ENCODE peak calls at places on chromosomes 11 and 22, in nine cellular contexts. One of them, this sample, is unnamed.

GRCh38 chr11:74322667-74323066 is 11.2 kb upstream of the P4HA3 start:
- DNase-seq in WTC11: no peak
- DNase-seq in fibroblast of the aortic adventitia: peak
- DNase-seq in HepG2: no peak
- DNase-seq in H1: no peak
- DNase-seq in progenitor cell of endocrine pancreas: no peak
- DNase-seq in left lung: no peak
- DNase-seq in astrocyte of the spinal cord: peak
- DNase-seq in dorsolateral prefrontal cortex: peak
- DNase-seq in this sample: no peak

GRCh38 chr11:47412152-47412746 is 3.9 kb downstream of the SLC39A13 start:
- DNase-seq in WTC11: peak
- DNase-seq in fibroblast of the aortic adventitia: no peak
- DNase-seq in HepG2: no peak
- DNase-seq in H1: peak
- DNase-seq in progenitor cell of endocrine pancreas: peak
- DNase-seq in left lung: peak
- DNase-seq in astrocyte of the spinal cord: no peak
- DNase-seq in dorsolateral prefrontal cortex: peak
- DNase-seq in this sample: peak

GRCh38 chr11:8810331-8811301 is 100.4 kb upstream of the AKIP1 start:
- DNase-seq in WTC11: peak
- DNase-seq in fibroblast of the aortic adventitia: peak
- DNase-seq in HepG2: peak
- DNase-seq in H1: peak
- DNase-seq in progenitor cell of endocrine pancreas: peak
- DNase-seq in left lung: peak
- DNase-seq in astrocyte of the spinal cord: peak
- DNase-seq in dorsolateral prefrontal cortex: peak
- DNase-seq in this sample: peak

GRCh38 chr11:34633990-34634725 is 13.3 kb downstream of the EHF start:
- DNase-seq in WTC11: no peak
- DNase-seq in fibroblast of the aortic adventitia: peak
- DNase-seq in HepG2: peak
- DNase-seq in H1: no peak
- DNase-seq in progenitor cell of endocrine pancreas: no peak
- DNase-seq in left lung: no peak
- DNase-seq in astrocyte of the spinal cord: no peak
- DNase-seq in dorsolateral prefrontal cortex: no peak
- DNase-seq in this sample: no peak

GRCh38 chr11:113288286-113288863 is 26.0 kb upstream of the TTC12 start:
- DNase-seq in WTC11: no peak
- DNase-seq in fibroblast of the aortic adventitia: no peak
- DNase-seq in HepG2: peak
- DNase-seq in H1: peak
- DNase-seq in progenitor cell of endocrine pancreas: no peak
- DNase-seq in left lung: no peak
- DNase-seq in astrocyte of the spinal cord: no peak
- DNase-seq in dorsolateral prefrontal cortex: no peak
- DNase-seq in this sample: no peak

GRCh38 chr11:9662273-9662672 is 1.6 kb upstream of the SWAP70 start:
- DNase-seq in WTC11: no peak
- DNase-seq in fibroblast of the aortic adventitia: no peak
- DNase-seq in HepG2: no peak
- DNase-seq in H1: no peak
- DNase-seq in progenitor cell of endocrine pancreas: no peak
- DNase-seq in left lung: peak
- DNase-seq in astrocyte of the spinal cord: no peak
- DNase-seq in dorsolateral prefrontal cortex: no peak
- DNase-seq in this sample: no peak

GRCh38 chr11:69374110-69374981 is 80.4 kb downstream of the MYEOV start:
- DNase-seq in WTC11: no peak
- DNase-seq in fibroblast of the aortic adventitia: no peak
- DNase-seq in HepG2: no peak
- DNase-seq in H1: peak
- DNase-seq in progenitor cell of endocrine pancreas: no peak
- DNase-seq in left lung: peak
- DNase-seq in astrocyte of the spinal cord: no peak
- DNase-seq in dorsolateral prefrontal cortex: no peak
- DNase-seq in this sample: no peak

GRCh38 chr22:30432520-30432919 is 7.0 kb downstream of the MTFP1 start:
- DNase-seq in WTC11: no peak
- DNase-seq in fibroblast of the aortic adventitia: no peak
- DNase-seq in HepG2: no peak
- DNase-seq in H1: no peak
- DNase-seq in progenitor cell of endocrine pancreas: no peak
- DNase-seq in left lung: no peak
- DNase-seq in astrocyte of the spinal cord: no peak
- DNase-seq in dorsolateral prefrontal cortex: no peak
- DNase-seq in this sample: no peak

GRCh38 chr11:43697679-43698078 is 17.1 kb downstream of the HSD17B12 start:
- DNase-seq in WTC11: no peak
- DNase-seq in fibroblast of the aortic adventitia: peak
- DNase-seq in HepG2: no peak
- DNase-seq in H1: no peak
- DNase-seq in progenitor cell of endocrine pancreas: no peak
- DNase-seq in left lung: no peak
- DNase-seq in astrocyte of the spinal cord: peak
- DNase-seq in dorsolateral prefrontal cortex: no peak
- DNase-seq in this sample: no peak

GRCh38 chr11:103051986-103052385 is 40.0 kb downstream of the DCUN1D5 start:
- DNase-seq in WTC11: no peak
- DNase-seq in fibroblast of the aortic adventitia: no peak
- DNase-seq in HepG2: no peak
- DNase-seq in H1: no peak
- DNase-seq in progenitor cell of endocrine pancreas: no peak
- DNase-seq in left lung: no peak
- DNase-seq in astrocyte of the spinal cord: peak
- DNase-seq in dorsolateral prefrontal cortex: no peak
- DNase-seq in this sample: no peak

GRCh38 chr11:119729581-119730346 is 764 bp upstream of the NECTIN1 start:
- DNase-seq in WTC11: peak
- DNase-seq in fibroblast of the aortic adventitia: peak
- DNase-seq in HepG2: no peak
- DNase-seq in H1: peak
- DNase-seq in progenitor cell of endocrine pancreas: no peak
- DNase-seq in left lung: peak
- DNase-seq in astrocyte of the spinal cord: no peak
- DNase-seq in dorsolateral prefrontal cortex: peak
- DNase-seq in this sample: no peak

GRCh38 chr11:18384157-18384641 is 10.2 kb upstream of the LDHA start:
- DNase-seq in WTC11: no peak
- DNase-seq in fibroblast of the aortic adventitia: peak
- DNase-seq in HepG2: peak
- DNase-seq in H1: no peak
- DNase-seq in progenitor cell of endocrine pancreas: no peak
- DNase-seq in left lung: peak
- DNase-seq in astrocyte of the spinal cord: peak
- DNase-seq in dorsolateral prefrontal cortex: no peak
- DNase-seq in this sample: peak

GRCh38 chr22:24325105-24325757 is 54.6 kb downstream of the SPECC1L start:
- DNase-seq in WTC11: no peak
- DNase-seq in fibroblast of the aortic adventitia: peak
- DNase-seq in HepG2: peak
- DNase-seq in H1: no peak
- DNase-seq in progenitor cell of endocrine pancreas: no peak
- DNase-seq in left lung: no peak
- DNase-seq in astrocyte of the spinal cord: peak
- DNase-seq in dorsolateral prefrontal cortex: no peak
- DNase-seq in this sample: no peak

GRCh38 chr11:134034496-134035381 is 34.1 kb upstream of the JAM3 start:
- DNase-seq in WTC11: no peak
- DNase-seq in fibroblast of the aortic adventitia: no peak
- DNase-seq in HepG2: no peak
- DNase-seq in H1: no peak
- DNase-seq in progenitor cell of endocrine pancreas: no peak
- DNase-seq in left lung: no peak
- DNase-seq in astrocyte of the spinal cord: no peak
- DNase-seq in dorsolateral prefrontal cortex: no peak
- DNase-seq in this sample: no peak

DNA sequence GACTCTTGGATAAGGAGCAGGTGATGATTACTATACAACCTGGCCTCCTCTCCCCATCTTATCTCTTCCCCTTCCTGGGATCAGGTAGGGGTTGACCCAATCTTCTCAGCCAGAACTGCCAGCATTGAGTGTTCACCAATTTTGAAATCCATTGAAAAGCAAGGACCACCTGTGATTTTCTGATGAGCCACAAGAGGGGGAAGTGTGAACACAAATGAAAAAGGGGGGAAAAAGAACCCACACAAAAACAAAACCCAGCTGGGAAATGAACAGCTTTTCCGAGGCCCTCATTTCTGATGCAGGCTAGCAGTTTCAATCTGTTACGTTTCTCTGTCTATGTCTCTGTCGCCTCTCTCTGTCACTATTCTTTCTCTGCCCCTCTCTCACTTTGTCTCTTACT is 161.9 kb downstream of the INSC start:
- DNase-seq in WTC11: no peak
- DNase-seq in fibroblast of the aortic adventitia: peak
- DNase-seq in HepG2: no peak
- DNase-seq in H1: no peak
- DNase-seq in progenitor cell of endocrine pancreas: no peak
- DNase-seq in left lung: no peak
- DNase-seq in astrocyte of the spinal cord: peak
- DNase-seq in dorsolateral prefrontal cortex: no peak
- DNase-seq in this sample: peak
- TF ChIP-seq CTCF in WTC11: peak
- TF ChIP-seq CTCF in fibroblast of the aortic adventitia: peak
- TF ChIP-seq CTCF in HepG2: peak
- TF ChIP-seq CTCF in H1: no peak
- TF ChIP-seq CTCF in progenitor cell of endocrine pancreas: peak
- TF ChIP-seq CTCF in left lung: no peak
- TF ChIP-seq CTCF in astrocyte of the spinal cord: peak
- TF ChIP-seq CTCF in dorsolateral prefrontal cortex: peak
- TF ChIP-seq CTCF in this sample: peak

GRCh38 chr22:41579997-41580355 is 9.7 kb downstream of the PMM1 start:
- DNase-seq in WTC11: no peak
- DNase-seq in fibroblast of the aortic adventitia: no peak
- DNase-seq in HepG2: no peak
- DNase-seq in H1: no peak
- DNase-seq in progenitor cell of endocrine pancreas: no peak
- DNase-seq in left lung: no peak
- DNase-seq in astrocyte of the spinal cord: no peak
- DNase-seq in dorsolateral prefrontal cortex: no peak
- DNase-seq in this sample: no peak

GRCh38 chr22:41576877-41577276 is 12.8 kb downstream of the PMM1 start:
- DNase-seq in WTC11: peak
- DNase-seq in fibroblast of the aortic adventitia: peak
- DNase-seq in HepG2: peak
- DNase-seq in H1: peak
- DNase-seq in progenitor cell of endocrine pancreas: peak
- DNase-seq in left lung: no peak
- DNase-seq in astrocyte of the spinal cord: peak
- DNase-seq in dorsolateral prefrontal cortex: peak
- DNase-seq in this sample: peak

GRCh38 chr22:41578818-41579217 is 10.8 kb downstream of the PMM1 start:
- DNase-seq in WTC11: no peak
- DNase-seq in fibroblast of the aortic adventitia: no peak
- DNase-seq in HepG2: no peak
- DNase-seq in H1: no peak
- DNase-seq in progenitor cell of endocrine pancreas: no peak
- DNase-seq in left lung: no peak
- DNase-seq in astrocyte of the spinal cord: no peak
- DNase-seq in dorsolateral prefrontal cortex: no peak
- DNase-seq in this sample: no peak

GRCh38 chr22:41578114-41578513 is 11.5 kb downstream of the PMM1 start:
- DNase-seq in WTC11: no peak
- DNase-seq in fibroblast of the aortic adventitia: no peak
- DNase-seq in HepG2: no peak
- DNase-seq in H1: no peak
- DNase-seq in progenitor cell of endocrine pancreas: no peak
- DNase-seq in left lung: no peak
- DNase-seq in astrocyte of the spinal cord: no peak
- DNase-seq in dorsolateral prefrontal cortex: no peak
- DNase-seq in this sample: no peak

GRCh38 chr22:41579297-41579996 is 10.2 kb downstream of the PMM1 start:
- DNase-seq in WTC11: no peak
- DNase-seq in fibroblast of the aortic adventitia: no peak
- DNase-seq in HepG2: no peak
- DNase-seq in H1: no peak
- DNase-seq in progenitor cell of endocrine pancreas: no peak
- DNase-seq in left lung: no peak
- DNase-seq in astrocyte of the spinal cord: no peak
- DNase-seq in dorsolateral prefrontal cortex: no peak
- DNase-seq in this sample: no peak
- TF ChIP-seq CTCF in WTC11: no peak
- TF ChIP-seq CTCF in fibroblast of the aortic adventitia: no peak
- TF ChIP-seq CTCF in HepG2: no peak
- TF ChIP-seq CTCF in H1: no peak
- TF ChIP-seq CTCF in progenitor cell of endocrine pancreas: no peak
- TF ChIP-seq CTCF in left lung: no peak
- TF ChIP-seq CTCF in astrocyte of the spinal cord: no peak
- TF ChIP-seq CTCF in dorsolateral prefrontal cortex: no peak
- TF ChIP-seq CTCF in this sample: no peak

DNA sequence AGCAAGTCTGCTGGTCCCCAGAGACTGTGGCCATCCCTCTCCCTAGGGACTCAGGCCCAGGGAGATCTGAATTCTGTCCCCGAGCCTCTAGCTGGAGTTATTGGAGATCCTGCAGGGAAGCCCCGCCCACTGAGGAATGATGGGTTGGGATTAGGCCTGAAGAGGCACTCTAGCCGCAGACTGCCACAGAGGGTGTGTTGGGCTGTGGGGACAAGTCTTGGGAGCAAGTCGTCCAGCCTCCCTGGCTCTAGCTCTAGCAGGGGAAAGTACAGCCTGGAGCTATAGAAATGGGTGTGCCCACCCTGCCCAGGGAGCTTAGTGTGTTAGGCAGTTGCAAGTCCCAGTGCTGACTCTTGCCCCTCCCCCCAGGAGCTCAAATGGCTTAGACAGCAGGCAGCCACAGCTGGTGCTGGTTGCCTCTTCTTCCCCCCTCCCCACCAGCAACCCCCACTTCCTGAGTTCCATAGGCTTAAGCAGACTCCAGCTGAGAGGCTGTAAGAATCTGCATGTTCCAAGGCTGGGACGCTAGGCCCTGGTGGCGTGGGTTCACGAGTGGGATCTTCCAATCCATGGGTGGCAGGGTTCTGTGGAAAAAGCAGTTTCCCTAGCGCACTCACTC is 61.3 kb downstream of the GUCY1A2 start:
- DNase-seq in WTC11: peak
- DNase-seq in fibroblast of the aortic adventitia: no peak
- DNase-seq in HepG2: no peak
- DNase-seq in H1: peak
- DNase-seq in progenitor cell of endocrine pancreas: no peak
- DNase-seq in left lung: no peak
- DNase-seq in astrocyte of the spinal cord: no peak
- DNase-seq in dorsolateral prefrontal cortex: no peak
- DNase-seq in this sample: peak
- TF ChIP-seq CTCF in WTC11: no peak
- TF ChIP-seq CTCF in fibroblast of the aortic adventitia: no peak
- TF ChIP-seq CTCF in HepG2: no peak
- TF ChIP-seq CTCF in H1: no peak
- TF ChIP-seq CTCF in progenitor cell of endocrine pancreas: no peak
- TF ChIP-seq CTCF in left lung: no peak
- TF ChIP-seq CTCF in astrocyte of the spinal cord: no peak
- TF ChIP-seq CTCF in dorsolateral prefrontal cortex: no peak
- TF ChIP-seq CTCF in this sample: no peak

DNA sequence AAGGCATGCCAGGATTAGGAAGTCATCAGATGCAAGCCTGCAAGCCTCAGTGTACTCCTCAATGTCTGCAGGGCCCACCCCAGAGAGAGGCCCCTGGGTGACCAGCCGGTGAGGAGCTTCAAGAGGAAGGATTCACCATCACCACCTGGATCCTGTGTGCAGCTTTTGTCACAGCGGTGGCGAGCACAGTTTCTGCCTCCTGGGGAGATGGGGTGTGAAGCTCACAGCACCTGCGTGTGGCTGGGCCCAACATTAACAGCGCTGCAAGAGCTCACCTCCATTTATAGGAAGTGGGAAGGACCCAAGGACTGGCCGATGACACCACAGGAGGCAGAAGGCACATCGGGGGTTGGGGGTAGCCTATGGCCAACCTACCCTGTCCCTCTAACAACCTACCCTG is 235.3 kb downstream of the CTTN start:
- DNase-seq in WTC11: no peak
- DNase-seq in fibroblast of the aortic adventitia: no peak
- DNase-seq in HepG2: no peak
- DNase-seq in H1: no peak
- DNase-seq in progenitor cell of endocrine pancreas: no peak
- DNase-seq in left lung: no peak
- DNase-seq in astrocyte of the spinal cord: no peak
- DNase-seq in dorsolateral prefrontal cortex: no peak
- DNase-seq in this sample: no peak
- TF ChIP-seq CTCF in WTC11: no peak
- TF ChIP-seq CTCF in fibroblast of the aortic adventitia: no peak
- TF ChIP-seq CTCF in HepG2: no peak
- TF ChIP-seq CTCF in H1: no peak
- TF ChIP-seq CTCF in progenitor cell of endocrine pancreas: no peak
- TF ChIP-seq CTCF in left lung: no peak
- TF ChIP-seq CTCF in astrocyte of the spinal cord: no peak
- TF ChIP-seq CTCF in dorsolateral prefrontal cortex: no peak
- TF ChIP-seq CTCF in this sample: no peak